ENCODE peak calls at places on chromosomes 3 and 15, in seven cellular contexts. A, V, O, G, W, P and X are unnamed samples.

GRCh38 chr3:172065967-172066762 is 26.8 kb downstream of the FNDC3B start:
- DNase-seq in A (no peak), V (peak; percentile 99), O (peak; percentile 30), G (peak; percentile 87), W (no peak), P (no peak), X (no peak)

GRCh38 chr3:160661660-160662059 is 15.3 kb upstream of the ARL14 start:
- DNase-seq in A (no peak), V (peak; percentile 81), O (no peak), G (no peak), W (no peak), P (no peak), X (no peak)

GRCh38 chr15:38475361-38475760 is 21.4 kb downstream of the FAM98B start:
- DNase-seq in A (no peak), V (no peak), O (no peak), G (no peak), W (no peak), P (no peak), X (no peak)

GRCh38 chr3:120200836-120201235 is 84.2 kb downstream of the GPR156 start:
- DNase-seq in A (no peak), V (no peak), O (no peak), G (no peak), W (no peak), P (no peak), X (no peak)

GRCh38 chr3:177647876-177648275 is 450.6 kb upstream of the TBL1XR1 start:
- DNase-seq in A (no peak), V (no peak), O (no peak), G (no peak), W (no peak), P (no peak), X (no peak)

GRCh38 chr3:11335056-11335608 is 62.9 kb downstream of the ATG7 start:
- DNase-seq in A (peak; percentile 42), V (peak; percentile 76), O (peak; percentile 68), G (peak; percentile 57), W (no peak), P (no peak), X (no peak)

GRCh38 chr15:31437686-31438085 is 111.1 kb downstream of the KLF13 start:
- DNase-seq in A (no peak), V (no peak), O (no peak), G (no peak), W (no peak), P (no peak), X (no peak)

GRCh38 chr3:190375250-190375649 is 12.7 kb upstream of the CLDN16 start:
- DNase-seq in A (peak; percentile 22), V (peak; percentile 96), O (no peak), G (peak; percentile 18), W (no peak), P (no peak), X (no peak)

GRCh38 chr3:39639344-39640236 is 169.8 kb upstream of the MYRIP start:
- DNase-seq in A (peak; percentile 54), V (peak; percentile 97), O (peak; percentile 92), G (peak; percentile 87), W (no peak), P (no peak), X (peak; percentile 57)